ENCODE peak calls at places on chromosomes 16 and 17, in five cellular contexts. A is K562, B is GM12878, O is NT2/D1, V is HCT116. L is an unnamed sample.

GRCh38 chr17:50686494-50687199 is 21.1 kb downstream of the ANKRD40 start:
- DNase-seq in V (peak), O (no peak), A (no peak), B (no peak), L (no peak)

GRCh38 chr16:24754543-24754942 is 25.1 kb downstream of the TNRC6A start:
- DNase-seq in B (no peak), A (no peak), O (no peak), V (no peak), L (no peak)

GRCh38 chr17:75901727-75902126 is 3.0 kb downstream of the MRPL38 start:
- DNase-seq in O (no peak), A (no peak), V (no peak), B (no peak), L (no peak)

GRCh38 chr17:4900231-4901107 is 1.1 kb downstream of the C17orf107 start:
- DNase-seq in A (no peak), V (no peak), B (no peak), O (no peak), L (no peak)

GRCh38 chr17:44360144-44360533 is 3.5 kb downstream of the FAM171A2 start:
- DNase-seq in B (no peak), V (no peak), O (no peak), A (no peak), L (no peak)

GRCh38 chr17:77609553-77610517 is 348.7 kb upstream of the TNRC6C start:
- DNase-seq in B (peak), O (no peak), V (no peak), A (no peak), L (no peak)

GRCh38 chr16:80375973-80376372 is 164.8 kb upstream of the DYNLRB2 start:
- DNase-seq in V (no peak), B (no peak), A (no peak), O (no peak), L (no peak)

GRCh38 chr17:1830288-1830687 is 483 bp downstream of the RPA1 start:
- DNase-seq in B (no peak), O (no peak), A (peak), V (no peak), L (peak)

GRCh38 chr17:58412910-58413630 is 4.3 kb downstream of the RNF43 start:
- DNase-seq in V (no peak), B (no peak), A (no peak), O (no peak), L (no peak)

GRCh38 chr16:69936252-69936651 is 14.9 kb upstream of the CLEC18A start:
- DNase-seq in B (no peak), V (no peak), A (no peak), O (no peak), L (no peak)

GRCh38 chr16:70714526-70715112 is 28.8 kb upstream of the MTSS2 start:
- DNase-seq in V (no peak), B (no peak), A (no peak), O (no peak), L (no peak)

GRCh38 chr17:10295728-10296343 is 77.0 kb downstream of the MYH13 start:
- DNase-seq in A (peak), O (peak), B (peak), V (peak), L (peak)

GRCh38 chr17:45666046-45666600 is 118.0 kb upstream of the CRHR1 start:
- DNase-seq in V (no peak), B (no peak), A (no peak), O (no peak), L (no peak)

GRCh38 chr17:56801506-56802178 is 32.1 kb downstream of the C17orf67 start:
- DNase-seq in O (no peak), B (no peak), A (no peak), V (no peak), L (no peak)

GRCh38 chr17:82328141-82328993 is 5.2 kb downstream of the SECTM1 start:
- DNase-seq in B (no peak), V (no peak), O (no peak), A (no peak), L (no peak)
- TF ChIP-seq YY1 in B (no peak), V (no peak), O (no peak), A (no peak), L (no peak)

DNA sequence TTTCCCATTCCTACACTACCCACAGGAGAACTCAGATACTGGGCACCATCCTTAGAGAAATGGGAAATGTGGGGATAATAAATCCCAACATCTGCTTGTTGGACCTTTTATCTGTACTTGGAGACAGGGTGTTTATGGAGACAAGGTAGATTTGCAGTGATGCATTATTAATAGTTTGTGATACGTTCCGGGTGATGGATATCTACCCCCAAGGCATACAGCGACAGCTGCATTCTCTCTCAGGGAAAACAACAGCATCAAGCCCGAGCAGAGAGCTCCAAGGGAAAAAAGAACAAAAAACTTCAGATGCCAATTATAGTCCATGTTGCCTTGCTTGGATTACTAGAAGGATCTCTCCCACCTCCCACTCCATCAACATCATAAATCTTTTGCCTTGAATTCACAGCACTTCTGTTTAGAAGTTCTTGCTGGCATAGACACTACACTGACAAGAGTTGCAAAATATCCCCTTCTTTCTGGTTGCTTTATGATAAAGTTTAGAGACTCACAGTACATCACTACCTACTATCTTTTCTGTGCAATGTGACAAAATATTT is 187.5 kb upstream of the CDH11 start:
- DNase-seq in O (no peak), B (no peak), V (no peak), A (no peak), L (peak)
- TF ChIP-seq YY1 in O (no peak), B (no peak), V (no peak), A (no peak), L (no peak)

GRCh38 chr17:73379814-73380213 is 68.0 kb upstream of the CDC42EP4 start:
- DNase-seq in O (no peak), A (no peak), B (no peak), V (no peak), L (no peak)

GRCh38 chr17:73384926-73385325 is 73.1 kb upstream of the CDC42EP4 start:
- DNase-seq in V (no peak), O (no peak), A (no peak), B (no peak), L (no peak)

GRCh38 chr17:73378974-73379470 is 67.2 kb upstream of the CDC42EP4 start:
- DNase-seq in B (no peak), A (no peak), O (no peak), V (no peak), L (no peak)

GRCh38 chr17:73376152-73376551 is 64.4 kb upstream of the CDC42EP4 start:
- DNase-seq in A (no peak), B (no peak), V (no peak), O (no peak), L (no peak)

DNA sequence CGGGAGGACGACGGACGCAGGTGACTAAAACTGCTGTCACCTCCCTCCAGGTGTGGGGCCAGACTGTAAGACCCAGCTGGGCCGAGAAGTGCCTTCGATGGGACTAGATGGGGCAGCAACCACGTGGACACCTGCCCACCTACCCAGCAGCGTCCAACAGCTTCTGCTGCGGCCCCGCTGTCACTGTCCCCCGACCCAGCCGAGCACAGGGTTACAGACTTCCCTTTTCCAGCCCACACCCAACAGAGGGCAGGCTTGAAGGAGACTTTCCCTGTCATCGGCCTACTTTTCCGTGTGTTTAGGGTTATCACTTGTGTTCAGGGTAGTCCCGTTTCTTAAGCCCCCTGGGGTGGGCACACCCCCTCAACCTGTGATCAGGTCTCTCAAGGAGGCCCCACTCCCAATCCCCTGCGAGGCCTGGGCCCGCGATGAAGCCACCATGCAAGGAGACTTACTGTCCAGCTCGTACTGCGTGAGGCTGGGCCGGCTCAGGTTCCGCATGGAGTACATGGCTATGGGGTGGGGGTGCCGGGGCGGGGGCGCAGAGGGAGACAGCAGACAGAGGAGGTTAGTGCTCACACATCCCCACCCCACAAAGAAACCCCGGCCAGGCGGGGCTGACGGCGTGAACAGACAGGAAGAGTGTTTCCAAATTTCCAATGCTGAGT is 68.8 kb upstream of the CDC42EP4 start:
- DNase-seq in A (no peak), O (no peak), B (no peak), V (no peak), L (no peak)
- TF ChIP-seq YY1 in A (no peak), O (no peak), B (no peak), V (no peak), L (no peak)

GRCh38 chr16:49930841-49931240 is 74.9 kb upstream of the ZNF423 start:
- DNase-seq in V (no peak), B (no peak), O (no peak), A (no peak), L (no peak)

GRCh38 chr16:49934557-49935260 is 78.8 kb upstream of the ZNF423 start:
- DNase-seq in B (no peak), O (no peak), V (no peak), A (no peak), L (no peak)

GRCh38 chr16:49931931-49932330 is 76.0 kb upstream of the ZNF423 start:
- DNase-seq in A (no peak), O (no peak), B (no peak), V (no peak), L (no peak)

GRCh38 chr16:49932943-49933342 is 77.0 kb upstream of the ZNF423 start:
- DNase-seq in A (no peak), O (no peak), B (no peak), V (no peak), L (no peak)

GRCh38 chr16:49932449-49932848 is 76.5 kb upstream of the ZNF423 start:
- DNase-seq in V (no peak), A (no peak), O (no peak), B (no peak), L (no peak)
- TF ChIP-seq YY1 in V (no peak), A (no peak), O (no peak), B (no peak), L (no peak)